ENCODE peak calls at places on chromosomes 1 and 21, in six cellular contexts. One of them, this sample, is unnamed.

GRCh38 chr1:200883118-200883517 is 10.3 kb downstream of the GPR25 start:
- DNase-seq in MM.1S: no peak
- DNase-seq in astrocyte of the spinal cord: no peak
- DNase-seq in AG04450: no peak
- DNase-seq in endodermal cell: peak; percentile 43
- DNase-seq in AG10803: no peak
- DNase-seq in this sample: no peak

GRCh38 chr1:79811173-79811572 is 804.6 kb upstream of the ADGRL4 start:
- DNase-seq in endodermal cell: no peak
- DNase-seq in astrocyte of the spinal cord: peak; percentile 77
- DNase-seq in MM.1S: no peak
- DNase-seq in AG04450: peak; percentile 38
- DNase-seq in AG10803: peak; percentile 90
- DNase-seq in this sample: peak; percentile 84

GRCh38 chr1:177281901-177282300 is 111.1 kb downstream of the BRINP2 start:
- DNase-seq in MM.1S: no peak
- DNase-seq in AG10803: no peak
- DNase-seq in endodermal cell: no peak
- DNase-seq in astrocyte of the spinal cord: no peak
- DNase-seq in AG04450: no peak
- DNase-seq in this sample: no peak

GRCh38 chr1:180170569-180170968 is 15.9 kb downstream of the QSOX1 start:
- DNase-seq in MM.1S: no peak
- DNase-seq in AG04450: no peak
- DNase-seq in AG10803: no peak
- DNase-seq in astrocyte of the spinal cord: no peak
- DNase-seq in endodermal cell: no peak
- DNase-seq in this sample: no peak

GRCh38 chr1:182611326-182611725 is 7.1 kb upstream of the RGS16 start:
- DNase-seq in astrocyte of the spinal cord: no peak
- DNase-seq in AG04450: no peak
- DNase-seq in AG10803: no peak
- DNase-seq in endodermal cell: no peak
- DNase-seq in MM.1S: no peak
- DNase-seq in this sample: no peak

GRCh38 chr1:240619901-240620621 is 8.1 kb upstream of the GREM2 start:
- DNase-seq in endodermal cell: no peak
- DNase-seq in AG10803: no peak
- DNase-seq in MM.1S: no peak
- DNase-seq in astrocyte of the spinal cord: no peak
- DNase-seq in AG04450: no peak
- DNase-seq in this sample: no peak

GRCh38 chr1:119220980-119221379 is 80.5 kb upstream of the WARS2 start:
- DNase-seq in AG04450: no peak
- DNase-seq in endodermal cell: no peak
- DNase-seq in MM.1S: no peak
- DNase-seq in astrocyte of the spinal cord: peak; percentile 48
- DNase-seq in AG10803: peak; percentile 72
- DNase-seq in this sample: peak; percentile 5

GRCh38 chr1:183106166-183106565 is 79.9 kb upstream of the LAMC2 start:
- DNase-seq in AG04450: peak; percentile 15
- DNase-seq in endodermal cell: no peak
- DNase-seq in AG10803: no peak
- DNase-seq in MM.1S: no peak
- DNase-seq in astrocyte of the spinal cord: peak; percentile 26
- DNase-seq in this sample: no peak

GRCh38 chr1:187384504-187384903 is 555.8 kb downstream of the PLA2G4A start:
- DNase-seq in AG10803: no peak
- DNase-seq in endodermal cell: no peak
- DNase-seq in astrocyte of the spinal cord: no peak
- DNase-seq in AG04450: no peak
- DNase-seq in MM.1S: no peak
- DNase-seq in this sample: no peak

GRCh38 chr1:28971980-28972771 is 57.8 kb downstream of the EPB41 start:
- DNase-seq in MM.1S: no peak
- DNase-seq in AG04450: peak; percentile 82
- DNase-seq in astrocyte of the spinal cord: peak; percentile 92
- DNase-seq in AG10803: peak; percentile 94
- DNase-seq in endodermal cell: no peak
- DNase-seq in this sample: peak; percentile 91

GRCh38 chr21:42733037-42733632 is 79.7 kb downstream of the PDE9A start:
- DNase-seq in AG10803: no peak
- DNase-seq in astrocyte of the spinal cord: no peak
- DNase-seq in AG04450: no peak
- DNase-seq in MM.1S: no peak
- DNase-seq in endodermal cell: no peak
- DNase-seq in this sample: no peak

GRCh38 chr1:32351859-32352745 is 10.2 kb downstream of the FAM229A start:
- DNase-seq in astrocyte of the spinal cord: peak; percentile 44
- DNase-seq in AG04450: no peak
- DNase-seq in endodermal cell: no peak
- DNase-seq in AG10803: peak; percentile 43
- DNase-seq in MM.1S: no peak
- DNase-seq in this sample: peak; percentile 32

GRCh38 chr1:94863297-94863911 is 43.2 kb downstream of the SLC44A3 start:
- DNase-seq in endodermal cell: no peak
- DNase-seq in astrocyte of the spinal cord: peak; percentile 78
- DNase-seq in AG10803: peak; percentile 87
- DNase-seq in AG04450: no peak
- DNase-seq in MM.1S: no peak
- DNase-seq in this sample: peak; percentile 93

GRCh38 chr1:209791920-209792319 is 7.6 kb upstream of the C1orf74 start:
- DNase-seq in MM.1S: no peak
- DNase-seq in astrocyte of the spinal cord: no peak
- DNase-seq in endodermal cell: no peak
- DNase-seq in AG04450: no peak
- DNase-seq in AG10803: no peak
- DNase-seq in this sample: no peak

GRCh38 chr1:59204001-59204400 is 92.9 kb upstream of the FGGY start:
- DNase-seq in MM.1S: no peak
- DNase-seq in AG10803: peak; percentile 57
- DNase-seq in endodermal cell: no peak
- DNase-seq in AG04450: no peak
- DNase-seq in astrocyte of the spinal cord: no peak
- DNase-seq in this sample: peak; percentile 82

GRCh38 chr1:9242338-9242969 is 7.9 kb downstream of the H6PD start:
- DNase-seq in MM.1S: no peak
- DNase-seq in astrocyte of the spinal cord: no peak
- DNase-seq in AG10803: peak; percentile 18
- DNase-seq in AG04450: no peak
- DNase-seq in endodermal cell: no peak
- DNase-seq in this sample: peak; percentile 52

GRCh38 chr1:40049745-40050144 is 9.2 kb downstream of the CAP1 start:
- DNase-seq in AG04450: no peak
- DNase-seq in AG10803: no peak
- DNase-seq in astrocyte of the spinal cord: no peak
- DNase-seq in endodermal cell: no peak
- DNase-seq in MM.1S: no peak
- DNase-seq in this sample: no peak

GRCh38 chr1:178155478-178156255 is 61.8 kb downstream of the RASAL2 start:
- DNase-seq in AG10803: no peak
- DNase-seq in MM.1S: no peak
- DNase-seq in endodermal cell: no peak
- DNase-seq in AG04450: no peak
- DNase-seq in astrocyte of the spinal cord: no peak
- DNase-seq in this sample: no peak

GRCh38 chr1:209884249-209884648 is 53.8 kb upstream of the SYT14 start:
- DNase-seq in astrocyte of the spinal cord: peak; percentile 80
- DNase-seq in MM.1S: no peak
- DNase-seq in AG10803: peak; percentile 19
- DNase-seq in AG04450: no peak
- DNase-seq in endodermal cell: no peak
- DNase-seq in this sample: peak; percentile 46

GRCh38 chr1:193264313-193265065 is 78.1 kb upstream of the B3GALT2 start:
- DNase-seq in AG10803: peak; percentile 55
- DNase-seq in endodermal cell: no peak
- DNase-seq in MM.1S: no peak
- DNase-seq in AG04450: no peak
- DNase-seq in astrocyte of the spinal cord: peak; percentile 33
- DNase-seq in this sample: peak; percentile 26

GRCh38 chr21:27703806-27704205 is 736.9 kb upstream of the ADAMTS5 start:
- DNase-seq in astrocyte of the spinal cord: no peak
- DNase-seq in MM.1S: no peak
- DNase-seq in AG04450: no peak
- DNase-seq in AG10803: peak; percentile 84
- DNase-seq in endodermal cell: no peak
- DNase-seq in this sample: peak; percentile 74

GRCh38 chr1:99326215-99326949 is 62.1 kb downstream of the PLPPR4 start:
- DNase-seq in AG04450: no peak
- DNase-seq in astrocyte of the spinal cord: no peak
- DNase-seq in endodermal cell: peak; percentile 53
- DNase-seq in MM.1S: no peak
- DNase-seq in AG10803: no peak
- DNase-seq in this sample: peak; percentile 1

GRCh38 chr1:7616953-7617352 is 154.1 kb upstream of the VAMP3 start:
- DNase-seq in astrocyte of the spinal cord: no peak
- DNase-seq in endodermal cell: no peak
- DNase-seq in AG10803: no peak
- DNase-seq in AG04450: no peak
- DNase-seq in MM.1S: no peak
- DNase-seq in this sample: no peak

GRCh38 chr21:45366931-45367401 is 38.0 kb upstream of the COL18A1 start:
- DNase-seq in AG10803: peak; percentile 88
- DNase-seq in endodermal cell: peak; percentile 66
- DNase-seq in AG04450: peak; percentile 93
- DNase-seq in MM.1S: no peak
- DNase-seq in astrocyte of the spinal cord: peak; percentile 97
- DNase-seq in this sample: peak; percentile 91

GRCh38 chr1:114011796-114012195 is 32.5 kb downstream of the OLFML3 start:
- DNase-seq in AG04450: no peak
- DNase-seq in endodermal cell: no peak
- DNase-seq in AG10803: peak; percentile 62
- DNase-seq in MM.1S: no peak
- DNase-seq in astrocyte of the spinal cord: peak; percentile 24
- DNase-seq in this sample: peak; percentile 37

GRCh38 chr1:203320546-203321272 is 15.4 kb downstream of the BTG2 start:
- DNase-seq in astrocyte of the spinal cord: no peak
- DNase-seq in MM.1S: peak; percentile 100
- DNase-seq in AG10803: peak; percentile 24
- DNase-seq in endodermal cell: peak; percentile 92
- DNase-seq in AG04450: no peak
- DNase-seq in this sample: peak; percentile 71

GRCh38 chr1:206001476-206001888 is 1.7 kb downstream of the RAB7B start:
- DNase-seq in MM.1S: no peak
- DNase-seq in AG04450: peak; percentile 80
- DNase-seq in AG10803: peak; percentile 92
- DNase-seq in astrocyte of the spinal cord: peak; percentile 92
- DNase-seq in endodermal cell: peak; percentile 71
- DNase-seq in this sample: peak; percentile 95

GRCh38 chr1:8663915-8664331 is 153.5 kb downstream of the RERE start:
- DNase-seq in endodermal cell: no peak
- DNase-seq in MM.1S: no peak
- DNase-seq in AG04450: no peak
- DNase-seq in astrocyte of the spinal cord: no peak
- DNase-seq in AG10803: peak; percentile 57
- DNase-seq in this sample: peak; percentile 64

GRCh38 chr1:232317336-232317735 is 312.6 kb downstream of the SIPA1L2 start:
- DNase-seq in astrocyte of the spinal cord: no peak
- DNase-seq in endodermal cell: no peak
- DNase-seq in MM.1S: no peak
- DNase-seq in AG04450: no peak
- DNase-seq in AG10803: no peak
- DNase-seq in this sample: no peak

DNA sequence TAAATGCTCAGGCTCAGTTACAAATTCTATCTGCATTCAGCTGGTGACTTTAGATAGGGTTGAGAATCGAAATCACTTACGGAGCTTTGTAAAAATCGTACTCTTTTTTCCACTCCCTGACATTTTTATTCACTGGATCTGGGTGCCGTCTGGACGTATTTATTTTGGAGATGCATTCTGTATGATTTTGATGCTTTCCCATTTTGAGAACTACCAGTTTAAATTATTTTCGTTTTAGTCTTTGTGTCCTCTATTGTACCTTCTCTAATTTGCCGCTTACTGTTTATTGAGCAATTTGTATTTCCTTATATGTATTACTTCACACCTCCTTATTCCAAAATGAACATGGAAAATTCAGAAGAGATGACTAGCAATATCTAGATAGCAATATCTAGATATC is 96.2 kb downstream of the FASLG start:
- DNase-seq in MM.1S: no peak
- DNase-seq in astrocyte of the spinal cord: no peak
- DNase-seq in AG04450: no peak
- DNase-seq in endodermal cell: no peak
- DNase-seq in AG10803: no peak
- DNase-seq in this sample: no peak
- H3K4me3 ChIP-seq in MM.1S: no peak overlapping the region
- H3K4me3 ChIP-seq in astrocyte of the spinal cord: no peak overlapping the region
- H3K4me3 ChIP-seq in AG04450: no peak overlapping the region
- H3K4me3 ChIP-seq in endodermal cell: no peak overlapping the region
- H3K4me3 ChIP-seq in AG10803: no peak overlapping the region
- H3K4me3 ChIP-seq in this sample: no peak overlapping the region

DNA sequence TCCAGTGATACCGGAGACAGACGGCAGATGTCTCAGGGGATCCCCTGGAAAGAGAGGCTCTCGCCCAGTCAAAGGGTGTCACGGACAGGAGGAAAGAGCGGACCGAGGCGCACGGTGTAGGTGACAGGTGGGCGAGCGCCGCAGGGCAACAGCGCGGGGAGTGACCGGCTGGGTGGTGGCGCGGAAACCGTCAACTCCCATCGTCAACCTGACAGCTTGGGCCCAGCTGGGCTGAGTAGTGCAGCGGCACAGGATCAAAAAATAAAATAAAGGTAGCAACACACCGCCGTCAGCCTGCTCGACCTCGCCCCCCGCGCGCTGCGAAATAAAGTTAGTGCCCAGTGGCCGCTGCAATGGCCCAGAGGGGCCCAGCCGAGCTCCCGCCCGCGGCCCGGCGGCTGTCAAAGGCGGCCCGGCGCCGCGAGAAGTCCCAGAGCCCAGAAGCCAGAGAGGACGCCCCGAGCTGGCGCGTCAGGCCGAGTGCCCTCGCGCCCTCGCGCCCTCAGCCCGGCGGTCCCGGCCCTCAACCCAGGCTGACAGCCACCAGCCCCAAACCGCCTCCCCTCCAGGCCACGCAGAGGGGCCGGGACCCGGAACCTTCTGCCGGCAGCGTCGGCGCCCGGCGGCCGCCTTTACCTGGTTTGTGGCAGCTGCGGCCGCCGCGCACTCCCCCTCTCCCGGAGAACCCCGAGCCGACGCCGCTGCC is at the start of gene LYST:
- DNase-seq in MM.1S: peak; percentile 75
- DNase-seq in astrocyte of the spinal cord: peak; percentile 48
- DNase-seq in endodermal cell: peak; percentile 79
- DNase-seq in AG04450: no peak
- DNase-seq in AG10803: peak; percentile 55
- DNase-seq in this sample: peak; percentile 37
- TF ChIP-seq CTCF in MM.1S: peak; percentile 66
- TF ChIP-seq CTCF in astrocyte of the spinal cord: peak; percentile 62
- TF ChIP-seq CTCF in endodermal cell: peak; percentile 66
- TF ChIP-seq CTCF in AG04450: peak; percentile 62
- TF ChIP-seq CTCF in AG10803: peak; percentile 62
- TF ChIP-seq CTCF in this sample: peak; percentile 53

GRCh38 chr1:84683508-84683907 is 6.8 kb downstream of the SSX2IP start:
- DNase-seq in astrocyte of the spinal cord: no peak
- DNase-seq in endodermal cell: no peak
- DNase-seq in AG10803: no peak
- DNase-seq in MM.1S: no peak
- DNase-seq in AG04450: no peak
- DNase-seq in this sample: no peak
- H3K4me3 ChIP-seq in astrocyte of the spinal cord: no peak overlapping the region
- H3K4me3 ChIP-seq in endodermal cell: no peak overlapping the region
- H3K4me3 ChIP-seq in AG10803: no peak overlapping the region
- H3K4me3 ChIP-seq in MM.1S: no peak overlapping the region
- H3K4me3 ChIP-seq in AG04450: no peak overlapping the region
- H3K4me3 ChIP-seq in this sample: no peak overlapping the region

GRCh38 chr1:202133016-202133415 is 10.3 kb downstream of the GPR37L1 start:
- DNase-seq in AG10803: no peak
- DNase-seq in MM.1S: no peak
- DNase-seq in AG04450: no peak
- DNase-seq in endodermal cell: no peak
- DNase-seq in astrocyte of the spinal cord: no peak
- DNase-seq in this sample: no peak
- TF ChIP-seq CTCF in AG10803: no peak
- TF ChIP-seq CTCF in MM.1S: no peak
- TF ChIP-seq CTCF in AG04450: no peak
- TF ChIP-seq CTCF in endodermal cell: no peak
- TF ChIP-seq CTCF in astrocyte of the spinal cord: no peak
- TF ChIP-seq CTCF in this sample: no peak

This sample was measured in fibroblast of the aortic adventitia.